ENCODE peak calls at places on chromosomes 4 and X, in seven cellular contexts. One of them, this sample, is unnamed.

GRCh38 chr4:117560329-117560728 is 474.0 kb upstream of the NDST3 start:
- DNase-seq in T follicular helper cell: no peak
- DNase-seq in right atrium auricular region: no peak
- DNase-seq in stimulated activated CD4-positive, alpha-beta T cell treated with anti-CD3 and anti-CD28 coated beads, Interleukin-2, amount 100 ng/mL, for 24 hours: no peak
- DNase-seq in GM03348: peak; percentile 4
- DNase-seq in NCI-H774: no peak
- DNase-seq in prostate gland: no peak
- DNase-seq in this sample: no peak

GRCh38 chr4:185796176-185796575 is 15.8 kb downstream of the SORBS2 start:
- DNase-seq in T follicular helper cell: no peak
- DNase-seq in right atrium auricular region: no peak
- DNase-seq in stimulated activated CD4-positive, alpha-beta T cell treated with anti-CD3 and anti-CD28 coated beads, Interleukin-2, amount 100 ng/mL, for 24 hours: no peak
- DNase-seq in GM03348: peak; percentile 24
- DNase-seq in NCI-H774: no peak
- DNase-seq in prostate gland: no peak
- DNase-seq in this sample: no peak

GRCh38 chr4:25592670-25593069 is 63.0 kb upstream of the SLC34A2 start:
- DNase-seq in T follicular helper cell: no peak
- DNase-seq in right atrium auricular region: no peak
- DNase-seq in stimulated activated CD4-positive, alpha-beta T cell treated with anti-CD3 and anti-CD28 coated beads, Interleukin-2, amount 100 ng/mL, for 24 hours: no peak
- DNase-seq in GM03348: no peak
- DNase-seq in NCI-H774: no peak
- DNase-seq in prostate gland: no peak
- DNase-seq in this sample: no peak

GRCh38 chr4:94454405-94454804 is 2.7 kb downstream of the PDLIM5 start:
- DNase-seq in T follicular helper cell: no peak
- DNase-seq in right atrium auricular region: no peak
- DNase-seq in stimulated activated CD4-positive, alpha-beta T cell treated with anti-CD3 and anti-CD28 coated beads, Interleukin-2, amount 100 ng/mL, for 24 hours: no peak
- DNase-seq in GM03348: no peak
- DNase-seq in NCI-H774: no peak
- DNase-seq in prostate gland: no peak
- DNase-seq in this sample: no peak

GRCh38 chrX:38126179-38126578 is 94.5 kb downstream of the SRPX start:
- DNase-seq in T follicular helper cell: no peak
- DNase-seq in right atrium auricular region: no peak
- DNase-seq in stimulated activated CD4-positive, alpha-beta T cell treated with anti-CD3 and anti-CD28 coated beads, Interleukin-2, amount 100 ng/mL, for 24 hours: no peak
- DNase-seq in GM03348: no peak
- DNase-seq in NCI-H774: no peak
- DNase-seq in prostate gland: no peak
- DNase-seq in this sample: no peak

GRCh38 chr4:91222019-91222418 is 1081.7 kb upstream of the GRID2 start:
- DNase-seq in T follicular helper cell: no peak
- DNase-seq in right atrium auricular region: no peak
- DNase-seq in stimulated activated CD4-positive, alpha-beta T cell treated with anti-CD3 and anti-CD28 coated beads, Interleukin-2, amount 100 ng/mL, for 24 hours: no peak
- DNase-seq in GM03348: no peak
- DNase-seq in NCI-H774: no peak
- DNase-seq in prostate gland: no peak
- DNase-seq in this sample: no peak

GRCh38 chr4:107801766-107802211 is 22.9 kb upstream of the SGMS2 start:
- DNase-seq in T follicular helper cell: no peak
- DNase-seq in right atrium auricular region: no peak
- DNase-seq in stimulated activated CD4-positive, alpha-beta T cell treated with anti-CD3 and anti-CD28 coated beads, Interleukin-2, amount 100 ng/mL, for 24 hours: no peak
- DNase-seq in GM03348: no peak
- DNase-seq in NCI-H774: no peak
- DNase-seq in prostate gland: no peak
- DNase-seq in this sample: no peak

GRCh38 chr4:167230744-167231143 is 3.5 kb downstream of the SPOCK3 start:
- DNase-seq in T follicular helper cell: no peak
- DNase-seq in right atrium auricular region: no peak
- DNase-seq in stimulated activated CD4-positive, alpha-beta T cell treated with anti-CD3 and anti-CD28 coated beads, Interleukin-2, amount 100 ng/mL, for 24 hours: no peak
- DNase-seq in GM03348: no peak
- DNase-seq in NCI-H774: no peak
- DNase-seq in prostate gland: no peak
- DNase-seq in this sample: no peak

GRCh38 chrX:1453951-1454785 is 1.5 kb upstream of the ASMTL start:
- DNase-seq in T follicular helper cell: peak; percentile 83
- DNase-seq in right atrium auricular region: peak; percentile 87
- DNase-seq in stimulated activated CD4-positive, alpha-beta T cell treated with anti-CD3 and anti-CD28 coated beads, Interleukin-2, amount 100 ng/mL, for 24 hours: peak; percentile 96
- DNase-seq in GM03348: peak; percentile 84
- DNase-seq in NCI-H774: no peak
- DNase-seq in prostate gland: peak; percentile 80
- DNase-seq in this sample: peak; percentile 90

GRCh38 chr4:1177274-1178141 is 5.1 kb upstream of the SPON2 start:
- DNase-seq in T follicular helper cell: no peak
- DNase-seq in right atrium auricular region: no peak
- DNase-seq in stimulated activated CD4-positive, alpha-beta T cell treated with anti-CD3 and anti-CD28 coated beads, Interleukin-2, amount 100 ng/mL, for 24 hours: no peak
- DNase-seq in GM03348: peak; percentile 84
- DNase-seq in NCI-H774: no peak
- DNase-seq in prostate gland: no peak
- DNase-seq in this sample: no peak

GRCh38 chr4:3746701-3747581 is 19.2 kb upstream of the ADRA2C start:
- DNase-seq in T follicular helper cell: no peak
- DNase-seq in right atrium auricular region: no peak
- DNase-seq in stimulated activated CD4-positive, alpha-beta T cell treated with anti-CD3 and anti-CD28 coated beads, Interleukin-2, amount 100 ng/mL, for 24 hours: no peak
- DNase-seq in GM03348: no peak
- DNase-seq in NCI-H774: no peak
- DNase-seq in prostate gland: no peak
- DNase-seq in this sample: no peak

GRCh38 chrX:48802089-48802812 is 384 bp downstream of the HDAC6 start:
- DNase-seq in T follicular helper cell: peak; percentile 24
- DNase-seq in right atrium auricular region: peak; percentile 84
- DNase-seq in stimulated activated CD4-positive, alpha-beta T cell treated with anti-CD3 and anti-CD28 coated beads, Interleukin-2, amount 100 ng/mL, for 24 hours: peak; percentile 63
- DNase-seq in GM03348: peak; percentile 77
- DNase-seq in NCI-H774: peak; percentile 53
- DNase-seq in prostate gland: peak; percentile 77
- DNase-seq in this sample: peak; percentile 81

GRCh38 chr4:7630559-7631287 is 196.0 kb upstream of the PSAPL1 start:
- DNase-seq in T follicular helper cell: no peak
- DNase-seq in right atrium auricular region: peak; percentile 72
- DNase-seq in stimulated activated CD4-positive, alpha-beta T cell treated with anti-CD3 and anti-CD28 coated beads, Interleukin-2, amount 100 ng/mL, for 24 hours: no peak
- DNase-seq in GM03348: peak; percentile 91
- DNase-seq in NCI-H774: no peak
- DNase-seq in prostate gland: peak; percentile 34
- DNase-seq in this sample: no peak

GRCh38 chrX:20217279-20217678 is 49.4 kb downstream of the RPS6KA3 start:
- DNase-seq in T follicular helper cell: no peak
- DNase-seq in right atrium auricular region: no peak
- DNase-seq in stimulated activated CD4-positive, alpha-beta T cell treated with anti-CD3 and anti-CD28 coated beads, Interleukin-2, amount 100 ng/mL, for 24 hours: no peak
- DNase-seq in GM03348: peak; percentile 27
- DNase-seq in NCI-H774: no peak
- DNase-seq in prostate gland: no peak
- DNase-seq in this sample: no peak

GRCh38 chr4:163395758-163396157 is 52.1 kb downstream of the NPY5R start:
- DNase-seq in T follicular helper cell: no peak
- DNase-seq in right atrium auricular region: no peak
- DNase-seq in stimulated activated CD4-positive, alpha-beta T cell treated with anti-CD3 and anti-CD28 coated beads, Interleukin-2, amount 100 ng/mL, for 24 hours: no peak
- DNase-seq in GM03348: peak; percentile 4
- DNase-seq in NCI-H774: no peak
- DNase-seq in prostate gland: no peak
- DNase-seq in this sample: no peak

GRCh38 chrX:22818061-22818460 is 181.7 kb upstream of the DDX53 start:
- DNase-seq in T follicular helper cell: no peak
- DNase-seq in right atrium auricular region: no peak
- DNase-seq in stimulated activated CD4-positive, alpha-beta T cell treated with anti-CD3 and anti-CD28 coated beads, Interleukin-2, amount 100 ng/mL, for 24 hours: no peak
- DNase-seq in GM03348: no peak
- DNase-seq in NCI-H774: no peak
- DNase-seq in prostate gland: no peak
- DNase-seq in this sample: no peak

GRCh38 chr4:27276322-27277073 is 415.9 kb downstream of the STIM2 start:
- DNase-seq in T follicular helper cell: no peak
- DNase-seq in right atrium auricular region: no peak
- DNase-seq in stimulated activated CD4-positive, alpha-beta T cell treated with anti-CD3 and anti-CD28 coated beads, Interleukin-2, amount 100 ng/mL, for 24 hours: no peak
- DNase-seq in GM03348: no peak
- DNase-seq in NCI-H774: peak; percentile 88
- DNase-seq in prostate gland: no peak
- DNase-seq in this sample: no peak

GRCh38 chr4:3519468-3520264 is 12.6 kb downstream of the LRPAP1 start:
- DNase-seq in T follicular helper cell: no peak
- DNase-seq in right atrium auricular region: no peak
- DNase-seq in stimulated activated CD4-positive, alpha-beta T cell treated with anti-CD3 and anti-CD28 coated beads, Interleukin-2, amount 100 ng/mL, for 24 hours: no peak
- DNase-seq in GM03348: no peak
- DNase-seq in NCI-H774: no peak
- DNase-seq in prostate gland: no peak
- DNase-seq in this sample: no peak

GRCh38 chr4:122623637-122624036 is 2.8 kb upstream of the IL21 start:
- DNase-seq in T follicular helper cell: no peak
- DNase-seq in right atrium auricular region: no peak
- DNase-seq in stimulated activated CD4-positive, alpha-beta T cell treated with anti-CD3 and anti-CD28 coated beads, Interleukin-2, amount 100 ng/mL, for 24 hours: no peak
- DNase-seq in GM03348: no peak
- DNase-seq in NCI-H774: no peak
- DNase-seq in prostate gland: no peak
- DNase-seq in this sample: no peak

GRCh38 chrX:129654652-129655546 is at the start of gene APLN:
- DNase-seq in T follicular helper cell: no peak
- DNase-seq in right atrium auricular region: peak; percentile 55
- DNase-seq in stimulated activated CD4-positive, alpha-beta T cell treated with anti-CD3 and anti-CD28 coated beads, Interleukin-2, amount 100 ng/mL, for 24 hours: no peak
- DNase-seq in GM03348: peak; percentile 55
- DNase-seq in NCI-H774: peak; percentile 55
- DNase-seq in prostate gland: no peak
- DNase-seq in this sample: no peak

GRCh38 chrX:109658391-109658790 is 33.4 kb upstream of the KCNE5 start:
- DNase-seq in T follicular helper cell: no peak
- DNase-seq in right atrium auricular region: no peak
- DNase-seq in stimulated activated CD4-positive, alpha-beta T cell treated with anti-CD3 and anti-CD28 coated beads, Interleukin-2, amount 100 ng/mL, for 24 hours: no peak
- DNase-seq in GM03348: no peak
- DNase-seq in NCI-H774: no peak
- DNase-seq in prostate gland: no peak
- DNase-seq in this sample: no peak

GRCh38 chr4:60389636-60390035 is 810.5 kb upstream of the ADGRL3 start:
- DNase-seq in T follicular helper cell: no peak
- DNase-seq in right atrium auricular region: no peak
- DNase-seq in stimulated activated CD4-positive, alpha-beta T cell treated with anti-CD3 and anti-CD28 coated beads, Interleukin-2, amount 100 ng/mL, for 24 hours: no peak
- DNase-seq in GM03348: no peak
- DNase-seq in NCI-H774: no peak
- DNase-seq in prostate gland: no peak
- DNase-seq in this sample: no peak

GRCh38 chr4:122783301-122784215 is 43.1 kb upstream of the FGF2 start:
- DNase-seq in T follicular helper cell: no peak
- DNase-seq in right atrium auricular region: peak; percentile 82
- DNase-seq in stimulated activated CD4-positive, alpha-beta T cell treated with anti-CD3 and anti-CD28 coated beads, Interleukin-2, amount 100 ng/mL, for 24 hours: no peak
- DNase-seq in GM03348: peak; percentile 93
- DNase-seq in NCI-H774: no peak
- DNase-seq in prostate gland: peak; percentile 10
- DNase-seq in this sample: no peak

GRCh38 chr4:76311896-76312331 is 5.4 kb downstream of the STBD1 start:
- DNase-seq in T follicular helper cell: no peak
- DNase-seq in right atrium auricular region: no peak
- DNase-seq in stimulated activated CD4-positive, alpha-beta T cell treated with anti-CD3 and anti-CD28 coated beads, Interleukin-2, amount 100 ng/mL, for 24 hours: no peak
- DNase-seq in GM03348: no peak
- DNase-seq in NCI-H774: no peak
- DNase-seq in prostate gland: no peak
- DNase-seq in this sample: no peak

GRCh38 chr4:179352221-179352620 is 1910.0 kb upstream of the AGA start:
- DNase-seq in T follicular helper cell: no peak
- DNase-seq in right atrium auricular region: no peak
- DNase-seq in stimulated activated CD4-positive, alpha-beta T cell treated with anti-CD3 and anti-CD28 coated beads, Interleukin-2, amount 100 ng/mL, for 24 hours: no peak
- DNase-seq in GM03348: no peak
- DNase-seq in NCI-H774: no peak
- DNase-seq in prostate gland: no peak
- DNase-seq in this sample: no peak